ENCODE peak calls at places on chromosome 19, in four cellular contexts. W is K562, U is GM12878, A is HL-60. F is an unnamed sample.

GRCh38 chr19:45804140-45804958 is 10.8 kb downstream of the RSPH6A start:
- DNase-seq in W (no peak), U (no peak), A (no peak), F (no peak)

GRCh38 chr19:31491246-31491645 is 142.0 kb upstream of the TSHZ3 start:
- DNase-seq in W (no peak), U (no peak), A (no peak), F (no peak)

GRCh38 chr19:17441241-17442135 is 7.0 kb downstream of the TMEM221 start:
- DNase-seq in W (peak; percentile 78), U (no peak), A (no peak), F (no peak)

GRCh38 chr19:20479483-20479882 is 86.1 kb downstream of the ZNF737 start:
- DNase-seq in W (no peak), U (no peak), A (no peak), F (no peak)

GRCh38 chr19:15304140-15304705 is 28.1 kb downstream of the BRD4 start:
- DNase-seq in W (no peak), U (no peak), A (no peak), F (no peak)

GRCh38 chr19:43625918-43626579 is 6.6 kb upstream of the ZNF428 start:
- DNase-seq in W (peak; percentile 86), U (no peak), A (no peak), F (no peak)

GRCh38 chr19:45972944-45973525 is 630 bp downstream of the NOVA2 start:
- DNase-seq in W (no peak), U (no peak), A (no peak), F (no peak)

GRCh38 chr19:10855879-10856522 is 7.8 kb downstream of the C19orf38 start:
- DNase-seq in W (no peak), U (no peak), A (peak; percentile 55), F (no peak)

GRCh38 chr19:43692882-43693281 is 22.9 kb upstream of the PLAUR start:
- DNase-seq in W (no peak), U (no peak), A (peak; percentile 37), F (no peak)

DNA sequence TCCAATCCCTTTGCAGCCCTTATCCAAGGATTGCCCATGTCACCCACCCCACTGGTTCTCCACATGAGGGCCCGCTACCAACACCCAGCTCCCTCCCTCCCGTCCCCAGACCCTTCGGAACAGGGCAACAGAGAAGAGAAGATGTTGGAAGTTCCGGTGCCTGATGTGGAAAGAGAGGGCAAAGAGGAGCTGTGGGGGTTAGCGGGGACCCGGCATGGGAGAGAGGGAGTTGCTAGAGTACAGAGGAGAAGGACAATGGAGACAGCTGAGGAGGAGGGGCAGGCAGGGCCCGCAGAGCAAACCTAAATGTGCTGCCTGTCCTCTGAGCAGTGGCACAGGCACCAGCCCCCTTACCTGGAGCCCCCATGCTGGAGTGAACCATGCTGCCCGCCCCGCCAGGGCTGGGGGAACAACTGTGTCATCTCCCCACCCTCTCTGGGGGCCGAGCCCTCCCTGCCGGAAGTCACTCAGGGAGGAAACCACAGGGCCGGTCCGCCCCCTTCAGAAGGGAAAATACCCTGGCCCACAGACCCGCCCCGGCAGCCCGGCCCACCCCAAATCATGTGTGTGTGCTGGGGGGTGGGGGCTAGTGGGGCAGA is at the start of gene POU2F2:
- DNase-seq in W (peak; percentile 36), U (peak; percentile 41), A (no peak), F (peak; percentile 78)
- TF ChIP-seq SPI1 in W (no peak), U (no peak), A (no peak), F (no peak)

DNA sequence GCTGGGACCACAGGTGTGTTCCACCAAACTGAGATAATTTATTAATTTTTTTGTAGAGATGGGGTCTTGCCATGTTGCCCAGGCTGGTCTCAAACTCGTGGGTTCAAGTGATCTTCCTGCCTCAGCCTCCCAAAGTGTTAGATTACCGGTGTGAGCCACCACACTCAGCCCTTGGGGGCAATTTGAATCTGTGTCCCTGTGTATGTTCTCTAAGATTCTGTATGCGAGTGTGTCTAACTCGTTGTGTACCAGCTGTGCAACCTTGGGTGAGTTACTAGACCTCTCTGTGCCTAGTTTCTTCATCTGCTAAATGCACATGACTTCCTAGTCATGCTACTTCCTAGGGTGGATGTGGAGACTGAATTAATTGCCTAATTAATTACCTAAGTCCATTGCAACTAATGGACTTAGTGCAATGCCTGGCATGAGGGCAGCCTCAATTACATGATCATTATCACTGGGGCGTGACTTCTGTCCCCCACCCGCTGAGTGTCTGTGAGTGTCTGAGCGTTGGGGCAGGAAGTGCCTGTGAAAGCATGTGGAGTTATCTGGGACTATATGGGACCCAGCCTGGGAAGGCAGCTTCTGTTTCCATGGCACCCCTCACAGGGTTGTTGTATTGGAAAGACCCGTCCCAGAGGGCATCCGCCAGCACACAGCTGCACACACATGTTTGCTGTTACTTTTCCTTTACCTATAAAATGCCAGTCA is 1.8 kb upstream of the NCCRP1 start:
- DNase-seq in W (no peak), U (no peak), A (no peak), F (no peak)
- TF ChIP-seq SPI1 in W (peak; percentile 16), U (no peak), A (no peak), F (no peak)

GRCh38 chr19:49114630-49115363 is 627 bp downstream of the LIN7B start:
- DNase-seq in W (peak; percentile 47), U (no peak), A (peak; percentile 39), F (no peak)
- TF ChIP-seq SPI1 in W (no peak), U (no peak), A (no peak), F (no peak)

GRCh38 chr19:35911173-35911572 is 3.1 kb upstream of the TYROBP start:
- DNase-seq in W (no peak), U (no peak), A (peak; percentile 42), F (no peak)
- TF ChIP-seq SPI1 in W (no peak), U (no peak), A (no peak), F (no peak)